ENCODE peak calls at places on chromosome 15, in eight cellular contexts. S is NCI-H1694, E is NCI-H1930, P is SHP77, V is NCI-H345, W is left ventricle myocardium inferior, T is globus pallidus, C is AML-193. I is an unnamed sample.

GRCh38 chr15:43769584-43770228 is 7.1 kb downstream of the ELL3 start:
- DNase-seq in S (peak; percentile 31), E (peak; percentile 13), P (peak; percentile 53), V (peak; percentile 22), W (peak; percentile 37), T (peak; percentile 39), C (peak; percentile 74), I (peak; percentile 74)

GRCh38 chr15:78107471-78107870 is 15.1 kb downstream of the SH2D7 start:
- DNase-seq in S (no peak), E (no peak), P (no peak), V (no peak), W (no peak), T (no peak), C (no peak), I (no peak)

GRCh38 chr15:42158941-42159340 is 2.5 kb upstream of the PLA2G4F start:
- DNase-seq in S (no peak), E (no peak), P (no peak), V (no peak), W (no peak), T (no peak), C (no peak), I (no peak)

GRCh38 chr15:53522878-53523455 is 236.5 kb downstream of the WDR72 start:
- DNase-seq in S (peak; percentile 2), E (peak; percentile 53), P (peak; percentile 69), V (peak; percentile 50), W (no peak), T (no peak), C (no peak), I (no peak)

GRCh38 chr15:34610388-34610787 is 26.9 kb upstream of the GOLGA8B start:
- DNase-seq in S (no peak), E (no peak), P (no peak), V (no peak), W (no peak), T (no peak), C (peak; percentile 6), I (no peak)

GRCh38 chr15:47650564-47650963 is 66.7 kb upstream of the SEMA6D start:
- DNase-seq in S (no peak), E (no peak), P (no peak), V (no peak), W (no peak), T (no peak), C (no peak), I (no peak)

GRCh38 chr15:25740438-25741252 is 122.5 kb downstream of the ATP10A start:
- DNase-seq in S (no peak), E (no peak), P (no peak), V (no peak), W (no peak), T (no peak), C (no peak), I (no peak)

GRCh38 chr15:101014921-101015841 is 96.0 kb downstream of the LRRK1 start:
- DNase-seq in S (peak; percentile 46), E (peak; percentile 15), P (peak; percentile 23), V (peak; percentile 67), W (peak; percentile 75), T (peak; percentile 43), C (peak; percentile 30), I (peak; percentile 79)

GRCh38 chr15:88428805-88429605 is 38.2 kb downstream of the MRPL46 start:
- DNase-seq in S (no peak), E (no peak), P (no peak), V (no peak), W (no peak), T (no peak), C (no peak), I (no peak)

GRCh38 chr15:71003314-71003713 is 110.7 kb downstream of the LRRC49 start:
- DNase-seq in S (no peak), E (no peak), P (no peak), V (no peak), W (no peak), T (no peak), C (no peak), I (no peak)

GRCh38 chr15:101240364-101240763 is 11.5 kb downstream of the CHSY1 start:
- DNase-seq in S (no peak), E (no peak), P (no peak), V (no peak), W (no peak), T (no peak), C (no peak), I (no peak)

GRCh38 chr15:94451461-94451860 is 220.1 kb downstream of the MCTP2 start:
- DNase-seq in S (no peak), E (no peak), P (no peak), V (no peak), W (no peak), T (no peak), C (no peak), I (no peak)

GRCh38 chr15:63083046-63083445 is 38.6 kb upstream of the LACTB start:
- DNase-seq in S (no peak), E (no peak), P (no peak), V (no peak), W (peak; percentile 36), T (no peak), C (no peak), I (no peak)

GRCh38 chr15:51818156-51818555 is 11.3 kb upstream of the TMOD3 start:
- DNase-seq in S (no peak), E (no peak), P (no peak), V (no peak), W (no peak), T (no peak), C (no peak), I (no peak)

GRCh38 chr15:64653757-64654156 is 121.6 kb downstream of the RBPMS2 start:
- DNase-seq in S (peak; percentile 5), E (no peak), P (peak; percentile 2), V (no peak), W (no peak), T (no peak), C (peak; percentile 3), I (no peak)

GRCh38 chr15:27527490-27528067 is 556.6 kb downstream of the GABRG3 start:
- DNase-seq in S (no peak), E (no peak), P (no peak), V (no peak), W (no peak), T (no peak), C (no peak), I (no peak)

GRCh38 chr15:71215126-71215894 is 100.0 kb downstream of the THSD4 start:
- DNase-seq in S (no peak), E (no peak), P (no peak), V (no peak), W (no peak), T (no peak), C (no peak), I (no peak)

GRCh38 chr15:66163553-66163952 is 90.0 kb downstream of the MEGF11 start:
- DNase-seq in S (peak; percentile 24), E (no peak), P (peak; percentile 99), V (peak; percentile 17), W (no peak), T (no peak), C (no peak), I (no peak)

GRCh38 chr15:81410318-81410753 is 36.3 kb upstream of the TMC3 start:
- DNase-seq in S (peak; percentile 65), E (peak; percentile 41), P (peak; percentile 25), V (peak; percentile 68), W (peak; percentile 42), T (peak; percentile 68), C (peak; percentile 63), I (no peak)

GRCh38 chr15:57138260-57138895 is 219.9 kb downstream of the TCF12 start:
- DNase-seq in S (no peak), E (no peak), P (peak; percentile 57), V (peak; percentile 31), W (no peak), T (peak; percentile 76), C (peak; percentile 25), I (no peak)

GRCh38 chr15:83746231-83746630 is 92.3 kb downstream of the ADAMTSL3 start:
- DNase-seq in S (no peak), E (no peak), P (no peak), V (no peak), W (no peak), T (no peak), C (no peak), I (no peak)

GRCh38 chr15:45395956-45396355 is 17.6 kb upstream of the GATM start:
- DNase-seq in S (no peak), E (no peak), P (no peak), V (no peak), W (no peak), T (no peak), C (no peak), I (no peak)

I was measured in stimulated activated naive CD8-positive, alpha-beta T cell treated with anti-CD3 and anti-CD28 coated beads, Interleukin-15, Interleukin-2, amounts not matched to agents 100 U/mL and 50 U/mL, for 24 hours.